ENCODE peak calls at places on chromosomes 5 and 9, in nine cellular contexts. U, O, P, X, G, N, V, M and B are unnamed samples. For H3K4me1, the result is how much of the 10 kb centered on the place peaks cover.

GRCh38 chr9:137355445-137356365 is 53.6 kb upstream of the NRARP start:
- DNase-seq in U (no peak), O (no peak), P (no peak), X (no peak), G (no peak), N (no peak), V (no peak), M (no peak), B (no peak)

GRCh38 chr9:2424564-2425153 is 196.9 kb upstream of the VLDLR start:
- DNase-seq in U (no peak), O (no peak), P (peak), X (no peak), G (peak), N (no peak), V (no peak), M (no peak), B (no peak)

GRCh38 chr9:2489838-2490314 is 131.7 kb upstream of the VLDLR start:
- DNase-seq in U (no peak), O (no peak), P (peak), X (no peak), G (no peak), N (no peak), V (no peak), M (no peak), B (no peak)

GRCh38 chr9:94256007-94256406 is 3.1 kb upstream of the ZNF169 start:
- DNase-seq in U (no peak), O (no peak), P (no peak), X (no peak), G (no peak), N (no peak), V (no peak), M (no peak), B (no peak)

GRCh38 chr9:36396985-36397384 is 3.1 kb downstream of the RNF38 start:
- DNase-seq in U (no peak), O (no peak), P (no peak), X (no peak), G (no peak), N (no peak), V (no peak), M (no peak), B (no peak)

GRCh38 chr5:134571703-134572405 is 46.4 kb downstream of the JADE2 start:
- DNase-seq in U (no peak), O (no peak), P (no peak), X (no peak), G (no peak), N (no peak), V (no peak), M (no peak), B (no peak)

GRCh38 chr5:124652514-124652819 is 94.0 kb downstream of the ZNF608 start:
- DNase-seq in U (no peak), O (no peak), P (no peak), X (no peak), G (no peak), N (no peak), V (no peak), M (no peak), B (no peak)

GRCh38 chr5:67476531-67476930 is 279.9 kb upstream of the CD180 start:
- DNase-seq in U (no peak), O (no peak), P (no peak), X (no peak), G (no peak), N (no peak), V (no peak), M (no peak), B (no peak)

GRCh38 chr5:72848474-72849428 is 32.3 kb downstream of the TNPO1 start:
- DNase-seq in U (peak), O (peak), P (peak), X (no peak), G (peak), N (peak), V (peak), M (peak), B (peak)

GRCh38 chr5:444226-444625 is 1.2 kb downstream of the EXOC3 start:
- DNase-seq in U (no peak), O (no peak), P (no peak), X (no peak), G (no peak), N (no peak), V (no peak), M (peak), B (no peak)

GRCh38 chr5:148687427-148687826 is 33.1 kb upstream of the HTR4 start:
- DNase-seq in U (peak), O (no peak), P (no peak), X (no peak), G (no peak), N (no peak), V (peak), M (no peak), B (no peak)

GRCh38 chr5:88248743-88249540 is 19.7 kb downstream of the TMEM161B start:
- DNase-seq in U (no peak), O (no peak), P (no peak), X (no peak), G (no peak), N (no peak), V (no peak), M (no peak), B (no peak)

GRCh38 chr5:101136454-101136853 is 233.4 kb upstream of the ST8SIA4 start:
- DNase-seq in U (no peak), O (no peak), P (no peak), X (no peak), G (no peak), N (no peak), V (no peak), M (no peak), B (no peak)

GRCh38 chr5:177147239-177147638 is 13.7 kb downstream of the NSD1 start:
- DNase-seq in U (no peak), O (no peak), P (no peak), X (no peak), G (no peak), N (no peak), V (peak), M (no peak), B (no peak)

GRCh38 chr5:60993425-60993824 is 48.4 kb downstream of the NDUFAF2 start:
- DNase-seq in U (no peak), O (no peak), P (no peak), X (no peak), G (no peak), N (no peak), V (no peak), M (no peak), B (no peak)

GRCh38 chr9:105694848-105695581 is 674 bp downstream of the TMEM38B start:
- DNase-seq in U (peak), O (peak), P (peak), X (peak), G (peak), N (peak), V (peak), M (peak), B (peak)

GRCh38 chr9:90860826-90861225 is 59.2 kb downstream of the SYK start:
- DNase-seq in U (no peak), O (no peak), P (no peak), X (no peak), G (peak), N (no peak), V (no peak), M (no peak), B (no peak)

GRCh38 chr9:84846501-84847323 is 177.2 kb downstream of the NTRK2 start:
- DNase-seq in U (no peak), O (no peak), P (no peak), X (no peak), G (no peak), N (no peak), V (no peak), M (no peak), B (no peak)

GRCh38 chr5:129852747-129853352 is 51.4 kb upstream of the CHSY3 start:
- DNase-seq in U (peak), O (peak), P (peak), X (peak), G (peak), N (peak), V (peak), M (peak), B (peak)

GRCh38 chr5:117638581-117638980 is 1064.0 kb upstream of the SEMA6A start:
- DNase-seq in U (no peak), O (no peak), P (no peak), X (no peak), G (no peak), N (no peak), V (no peak), M (no peak), B (no peak)

GRCh38 chr5:11311272-11311671 is 550.2 kb upstream of the DAP start:
- DNase-seq in U (no peak), O (no peak), P (no peak), X (no peak), G (no peak), N (no peak), V (no peak), M (no peak), B (no peak)

GRCh38 chr5:11310158-11310557 is 549.1 kb upstream of the DAP start:
- DNase-seq in U (no peak), O (no peak), P (no peak), X (no peak), G (no peak), N (no peak), V (no peak), M (no peak), B (no peak)

GRCh38 chr5:11306365-11306764 is 545.3 kb upstream of the DAP start:
- DNase-seq in U (no peak), O (no peak), P (no peak), X (no peak), G (no peak), N (no peak), V (no peak), M (no peak), B (no peak)

DNA sequence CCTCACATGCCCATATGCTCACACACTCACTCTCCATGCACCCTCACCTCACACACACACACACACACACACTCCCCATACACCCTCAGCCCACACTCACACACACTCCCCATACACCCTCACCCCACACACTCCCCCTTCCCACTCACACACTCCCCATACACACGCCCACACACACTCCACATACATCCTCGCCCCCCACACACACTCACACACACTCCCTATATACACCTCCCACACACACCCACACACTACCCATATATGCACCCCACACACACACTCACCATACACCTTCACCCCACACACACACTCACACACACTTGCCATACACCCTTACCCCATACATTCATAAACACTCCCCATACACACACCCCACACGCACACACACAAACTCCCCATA is 550.7 kb upstream of the DAP start:
- DNase-seq in U (no peak), O (no peak), P (no peak), X (no peak), G (no peak), N (no peak), V (no peak), M (no peak), B (no peak)
- H3K4me1 ChIP-seq in U (under half), O (under half), P (under half), X (under half), G (under half), N (under half), V (under half), M (under half), B (under half)

GRCh38 chr5:39073759-39074008 is 515 bp downstream of the RICTOR start:
- DNase-seq in U (no peak), O (no peak), P (peak), X (no peak), G (no peak), N (no peak), V (no peak), M (peak), B (peak)

GRCh38 chr5:39076101-39076756 is 2.0 kb upstream of the RICTOR start:
- DNase-seq in U (no peak), O (no peak), P (no peak), X (no peak), G (no peak), N (no peak), V (no peak), M (no peak), B (no peak)

GRCh38 chr5:39079147-39079546 is 4.9 kb upstream of the RICTOR start:
- DNase-seq in U (no peak), O (no peak), P (no peak), X (no peak), G (no peak), N (no peak), V (no peak), M (no peak), B (no peak)

GRCh38 chr5:39074009-39074886 is at the start of gene RICTOR:
- DNase-seq in U (peak), O (peak), P (peak), X (peak), G (peak), N (peak), V (peak), M (peak), B (peak)

GRCh38 chr5:39076757-39077475 is 2.7 kb upstream of the RICTOR start:
- DNase-seq in U (no peak), O (peak), P (no peak), X (no peak), G (no peak), N (no peak), V (no peak), M (no peak), B (no peak)
- H3K4me3 ChIP-seq in U (no peak), O (peak), P (peak), X (no peak), G (no peak), N (no peak), V (no peak), M (no peak), B (no peak)

GRCh38 chr9:98101868-98102273 is 17.2 kb downstream of the TRIM14 start:
- DNase-seq in U (no peak), O (no peak), P (no peak), X (peak), G (no peak), N (no peak), V (peak), M (no peak), B (no peak)
- TF ChIP-seq POLR2A in U (peak), O (no peak), P (no peak), X (peak), G (no peak), N (no peak), V (peak), M (no peak), B (no peak)

DNA sequence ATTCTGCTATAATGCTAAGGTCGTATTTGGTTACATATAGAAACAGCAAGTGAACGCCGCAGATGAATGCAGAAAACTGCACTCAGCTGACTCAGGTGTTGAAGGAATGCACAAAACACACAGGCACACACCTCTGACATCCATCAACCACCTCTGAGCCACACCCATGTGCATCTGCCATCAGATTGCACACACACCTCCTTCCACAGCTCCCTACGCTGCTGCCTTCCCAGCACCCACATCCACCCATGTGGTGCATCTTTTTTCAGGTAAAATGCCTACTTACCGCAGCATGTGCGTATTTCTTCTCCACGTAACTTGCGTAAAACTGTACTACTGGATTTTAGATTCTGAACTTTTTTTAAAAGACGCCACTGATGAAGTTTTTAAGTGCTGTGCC is 7.1 kb downstream of the STK10 start:
- DNase-seq in U (no peak), O (no peak), P (no peak), X (no peak), G (no peak), N (no peak), V (no peak), M (no peak), B (no peak)
- H3K4me1 ChIP-seq in U (under half), O (under half), P (half or more), X (under half), G (under half), N (under half), V (under half), M (under half), B (under half)

DNA sequence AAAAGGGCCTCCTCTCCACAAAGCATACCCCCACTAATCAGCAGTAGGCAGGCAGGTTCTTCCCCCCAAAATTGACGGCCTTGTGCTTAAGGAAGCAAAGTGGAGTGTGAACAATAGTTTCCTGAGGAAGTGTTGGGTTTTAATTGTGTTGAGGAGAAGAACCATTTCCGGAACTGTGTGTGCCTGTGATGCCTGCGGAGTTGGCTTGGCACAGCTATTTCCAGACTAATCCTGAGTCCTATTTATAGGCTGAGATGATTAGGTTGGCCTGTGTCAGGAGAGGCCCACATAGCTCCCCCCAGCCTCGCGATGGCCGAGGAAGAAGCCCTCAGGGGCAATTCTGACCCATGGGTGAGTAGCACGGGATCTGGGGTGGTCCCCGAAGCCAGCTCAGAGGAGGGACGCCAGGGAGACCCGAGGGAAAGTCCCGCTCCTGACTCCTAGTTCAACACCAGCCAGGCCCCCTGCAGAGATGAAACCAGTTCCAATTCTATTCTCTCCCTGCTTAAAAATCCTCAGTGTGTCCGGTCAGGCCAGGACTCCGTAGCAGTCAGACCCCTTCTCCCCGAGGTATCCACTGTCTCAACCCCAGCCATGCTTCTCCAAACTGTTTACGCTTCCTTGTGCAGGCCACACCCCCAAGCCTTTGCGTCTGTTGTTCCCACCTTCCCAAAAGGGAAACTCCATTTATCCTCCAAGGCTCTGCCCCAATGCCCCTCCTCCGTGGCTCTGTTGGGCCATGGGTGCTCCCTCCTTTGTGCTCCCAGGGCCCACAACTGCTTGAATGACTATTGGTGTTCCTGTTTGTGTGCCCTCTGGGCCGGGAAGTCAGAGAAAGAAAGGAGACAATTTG is 18.1 kb downstream of the GSN start:
- DNase-seq in U (peak), O (no peak), P (peak), X (no peak), G (peak), N (peak), V (peak), M (peak), B (peak)
- H3K4me3 ChIP-seq in U (no peak), O (peak), P (peak), X (no peak), G (no peak), N (no peak), V (no peak), M (no peak), B (peak)

GRCh38 chr9:134088064-134088725 is 20.4 kb upstream of the BRD3 start:
- DNase-seq in U (no peak), O (no peak), P (no peak), X (no peak), G (no peak), N (no peak), V (no peak), M (no peak), B (no peak)

GRCh38 chr9:134085674-134086073 is 17.8 kb upstream of the BRD3 start:
- DNase-seq in U (no peak), O (no peak), P (no peak), X (no peak), G (no peak), N (no peak), V (no peak), M (no peak), B (no peak)

GRCh38 chr9:134089972-134090371 is 22.1 kb upstream of the BRD3 start:
- DNase-seq in U (no peak), O (no peak), P (no peak), X (no peak), G (no peak), N (no peak), V (no peak), M (no peak), B (no peak)
- TF ChIP-seq POLR2A in U (no peak), O (no peak), P (no peak), X (no peak), G (no peak), N (no peak), V (no peak), M (no peak), B (no peak)

GRCh38 chr9:130185494-130186005 is 13.3 kb downstream of the NCS1 start:
- DNase-seq in U (no peak), O (no peak), P (no peak), X (no peak), G (no peak), N (no peak), V (no peak), M (no peak), B (no peak)
- H3K4me1 ChIP-seq in U (half or more), O (under half), P (under half), X (under half), G (under half), N (under half), V (under half), M (half or more), B (under half)

GRCh38 chr5:40682431-40683017 is 2.8 kb downstream of the PTGER4 start:
- DNase-seq in U (peak), O (no peak), P (peak), X (no peak), G (no peak), N (no peak), V (no peak), M (peak), B (peak)

GRCh38 chr5:40679998-40680681 is 425 bp downstream of the PTGER4 start:
- DNase-seq in U (peak), O (no peak), P (peak), X (no peak), G (no peak), N (peak), V (peak), M (peak), B (no peak)

GRCh38 chr5:40683351-40683750 is 3.6 kb downstream of the PTGER4 start:
- DNase-seq in U (no peak), O (no peak), P (no peak), X (no peak), G (no peak), N (no peak), V (no peak), M (no peak), B (no peak)

GRCh38 chr5:40680741-40681350 is 1.1 kb downstream of the PTGER4 start:
- DNase-seq in U (peak), O (no peak), P (no peak), X (peak), G (peak), N (peak), V (no peak), M (peak), B (no peak)

DNA sequence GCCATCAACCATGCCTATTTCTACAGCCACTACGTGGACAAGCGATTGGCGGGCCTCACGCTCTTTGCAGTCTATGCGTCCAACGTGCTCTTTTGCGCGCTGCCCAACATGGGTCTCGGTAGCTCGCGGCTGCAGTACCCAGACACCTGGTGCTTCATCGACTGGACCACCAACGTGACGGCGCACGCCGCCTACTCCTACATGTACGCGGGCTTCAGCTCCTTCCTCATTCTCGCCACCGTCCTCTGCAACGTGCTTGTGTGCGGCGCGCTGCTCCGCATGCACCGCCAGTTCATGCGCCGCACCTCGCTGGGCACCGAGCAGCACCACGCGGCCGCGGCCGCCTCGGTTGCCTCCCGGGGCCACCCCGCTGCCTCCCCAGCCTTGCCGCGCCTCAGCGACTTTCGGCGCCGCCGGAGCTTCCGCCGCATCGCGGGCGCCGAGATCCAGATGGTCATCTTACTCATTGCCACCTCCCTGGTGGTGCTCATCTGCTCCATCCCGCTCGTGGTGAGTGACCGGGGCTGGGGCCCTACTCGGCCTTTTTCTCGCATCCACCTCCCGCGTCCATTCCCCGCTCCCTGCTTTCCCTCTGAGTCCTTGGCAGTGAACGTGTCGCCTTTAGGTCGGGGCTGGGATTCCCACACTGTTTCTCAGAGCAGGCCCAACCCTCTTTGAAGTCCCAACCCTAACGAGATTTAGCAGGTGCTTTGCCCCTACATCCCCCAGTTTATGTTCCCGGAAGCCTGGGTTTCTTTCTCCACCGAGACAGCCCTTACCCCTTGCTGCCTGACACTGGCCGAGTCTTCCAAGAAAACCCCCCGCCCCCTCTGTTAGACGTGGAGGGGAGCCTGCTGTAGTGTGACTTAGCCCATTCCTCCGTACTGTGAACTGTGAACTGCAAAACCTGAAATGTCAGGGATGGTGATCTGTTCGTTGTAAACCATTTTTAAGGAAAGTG is 1.9 kb downstream of the PTGER4 start:
- DNase-seq in U (peak), O (no peak), P (peak), X (peak), G (no peak), N (no peak), V (peak), M (peak), B (no peak)
- H3K4me3 ChIP-seq in U (peak), O (no peak), P (peak), X (peak), G (no peak), N (peak), V (peak), M (peak), B (peak)